ENCODE peak calls at places on chromosome 2, in six cellular contexts. J is transverse colon, K is breast epithelium, N is HepG2, L is Panc1, S is GM12878. C is an unnamed sample.

GRCh38 chr2:127175406-127175805 is 44.7 kb downstream of the CYP27C1 start:
- DNase-seq in K (no peak), L (no peak), S (no peak), N (no peak), J (peak; percentile 37), C (no peak)

GRCh38 chr2:233912799-233913423 is 4.3 kb upstream of the TRPM8 start:
- DNase-seq in K (no peak), S (no peak), J (no peak), L (no peak), N (peak; percentile 41), C (no peak)

GRCh38 chr2:240162032-240162431 is 21.6 kb upstream of the OTOS start:
- DNase-seq in L (no peak), K (no peak), S (no peak), J (no peak), N (no peak), C (no peak)

GRCh38 chr2:238948765-238949641 is 101.1 kb downstream of the TWIST2 start:
- DNase-seq in J (no peak), K (no peak), L (no peak), S (no peak), N (no peak), C (no peak)

GRCh38 chr2:102186676-102187190 is at the start of gene IL1RL2:
- DNase-seq in N (no peak), K (peak; percentile 61), J (peak; percentile 46), S (no peak), L (no peak), C (peak; percentile 57)

GRCh38 chr2:233814063-233814435 is 35.9 kb downstream of the MROH2A start:
- DNase-seq in S (no peak), L (no peak), N (no peak), J (no peak), K (no peak), C (no peak)

GRCh38 chr2:111057721-111058120 is 63.0 kb upstream of the BCL2L11 start:
- DNase-seq in N (no peak), J (no peak), S (no peak), L (no peak), K (no peak), C (no peak)

GRCh38 chr2:205934443-205934842 is 151.5 kb downstream of the INO80D start:
- DNase-seq in J (no peak), K (no peak), S (no peak), N (peak; percentile 34), L (no peak), C (no peak)

GRCh38 chr2:129331638-129332037 is 647.8 kb upstream of the RAB6C start:
- DNase-seq in K (no peak), S (no peak), N (no peak), L (no peak), J (no peak), C (no peak)

DNA sequence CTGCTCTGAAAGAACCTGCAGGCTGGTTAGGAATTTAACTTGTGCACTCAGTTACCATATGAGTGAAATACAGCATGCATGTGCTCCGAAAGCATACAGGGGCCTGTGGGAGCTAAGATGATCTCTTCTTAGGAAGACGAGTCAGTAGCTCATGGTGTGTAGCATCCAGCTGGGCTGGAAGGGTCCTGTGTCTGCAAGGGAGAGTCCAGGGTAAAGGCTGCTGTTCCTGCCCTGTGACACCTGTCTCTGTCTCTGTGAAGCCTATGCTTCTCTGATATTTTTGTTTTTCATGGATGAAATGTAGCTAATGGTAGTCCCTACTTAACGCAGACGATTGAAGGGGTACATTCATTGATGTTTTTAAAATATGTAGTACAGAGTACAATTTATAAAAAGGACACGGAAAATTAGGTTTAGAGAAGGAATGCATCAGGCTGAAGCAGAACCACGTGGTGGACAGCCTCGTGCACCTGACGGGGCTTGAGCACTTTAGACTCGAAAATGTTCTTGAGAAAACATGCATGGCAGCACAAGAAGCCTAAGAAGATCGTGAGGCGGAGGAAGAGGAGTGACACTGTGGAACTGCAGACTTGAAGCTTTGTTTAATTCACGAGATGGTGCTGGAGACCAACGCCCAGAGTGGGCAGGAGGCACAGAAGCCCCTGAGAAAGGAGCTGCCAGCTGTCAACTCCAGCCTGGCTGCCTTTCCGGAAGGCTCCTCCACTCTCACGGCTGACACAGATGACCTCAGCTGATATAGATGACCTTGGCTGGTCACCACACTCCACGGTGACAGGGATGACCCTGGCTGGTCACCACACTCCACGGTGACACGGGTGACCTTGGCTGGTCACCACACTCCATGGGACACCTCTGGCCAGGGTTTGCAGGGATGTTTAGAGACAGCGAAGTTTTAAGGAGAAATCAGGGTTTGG is 110.6 kb downstream of the TMEM18 start:
- DNase-seq in S (no peak), K (no peak), L (no peak), J (no peak), N (no peak), C (no peak)
- TF ChIP-seq POLR2AphosphoS5 in S (no peak), K (no peak), L (no peak), J (no peak), N (no peak), C (no peak)

GRCh38 chr2:159792036-159792435 is 6.0 kb downstream of the CD302 start:
- DNase-seq in N (no peak), J (no peak), L (no peak), S (no peak), K (no peak), C (no peak)
- H3K4me1 ChIP-seq in N (peaks cover 19% of the 10 kb centered on the region), J (peaks cover 6% of the 10 kb centered on the region), L (peaks cover 1% of the 10 kb centered on the region), S (no peaks in the 10 kb centered on the region), K (no peaks in the 10 kb centered on the region), C (peaks cover 60% of the 10 kb centered on the region)

GRCh38 chr2:229261076-229261475 is 10.0 kb downstream of the PID1 start:
- DNase-seq in J (no peak), S (no peak), K (no peak), N (no peak), L (no peak), C (no peak)

GRCh38 chr2:229254206-229254605 is 16.9 kb downstream of the PID1 start:
- DNase-seq in K (no peak), L (no peak), S (no peak), J (no peak), N (no peak), C (no peak)

GRCh38 chr2:229252996-229253395 is 18.1 kb downstream of the PID1 start:
- DNase-seq in S (no peak), J (no peak), K (no peak), L (no peak), N (no peak), C (no peak)

GRCh38 chr2:229261599-229261998 is 9.5 kb downstream of the PID1 start:
- DNase-seq in K (no peak), S (no peak), N (no peak), J (no peak), L (no peak), C (no peak)

DNA sequence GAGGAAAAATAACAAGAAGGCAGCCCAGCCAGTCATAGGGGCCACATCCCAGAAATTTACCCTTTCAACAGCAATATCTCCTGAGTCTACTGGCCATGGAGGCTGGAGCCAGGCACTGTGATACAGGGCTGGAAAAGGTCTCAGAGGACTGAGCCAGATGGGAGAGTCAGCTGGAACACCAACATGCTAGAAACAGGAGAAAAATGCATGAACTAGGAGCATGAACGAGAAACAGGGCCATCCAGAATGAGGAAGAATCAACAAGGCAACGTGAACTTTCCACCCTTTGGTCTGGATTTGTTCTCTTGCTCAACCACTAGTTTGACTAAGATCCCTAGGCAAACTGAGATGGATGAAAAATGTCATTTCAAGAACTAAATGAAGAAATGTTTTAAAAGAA is 13.1 kb downstream of the PID1 start:
- DNase-seq in N (no peak), L (no peak), S (no peak), J (no peak), K (no peak), C (no peak)
- TF ChIP-seq POLR2AphosphoS5 in N (no peak), L (no peak), S (no peak), J (no peak), K (peak; percentile 75), C (peak; percentile 17)

DNA sequence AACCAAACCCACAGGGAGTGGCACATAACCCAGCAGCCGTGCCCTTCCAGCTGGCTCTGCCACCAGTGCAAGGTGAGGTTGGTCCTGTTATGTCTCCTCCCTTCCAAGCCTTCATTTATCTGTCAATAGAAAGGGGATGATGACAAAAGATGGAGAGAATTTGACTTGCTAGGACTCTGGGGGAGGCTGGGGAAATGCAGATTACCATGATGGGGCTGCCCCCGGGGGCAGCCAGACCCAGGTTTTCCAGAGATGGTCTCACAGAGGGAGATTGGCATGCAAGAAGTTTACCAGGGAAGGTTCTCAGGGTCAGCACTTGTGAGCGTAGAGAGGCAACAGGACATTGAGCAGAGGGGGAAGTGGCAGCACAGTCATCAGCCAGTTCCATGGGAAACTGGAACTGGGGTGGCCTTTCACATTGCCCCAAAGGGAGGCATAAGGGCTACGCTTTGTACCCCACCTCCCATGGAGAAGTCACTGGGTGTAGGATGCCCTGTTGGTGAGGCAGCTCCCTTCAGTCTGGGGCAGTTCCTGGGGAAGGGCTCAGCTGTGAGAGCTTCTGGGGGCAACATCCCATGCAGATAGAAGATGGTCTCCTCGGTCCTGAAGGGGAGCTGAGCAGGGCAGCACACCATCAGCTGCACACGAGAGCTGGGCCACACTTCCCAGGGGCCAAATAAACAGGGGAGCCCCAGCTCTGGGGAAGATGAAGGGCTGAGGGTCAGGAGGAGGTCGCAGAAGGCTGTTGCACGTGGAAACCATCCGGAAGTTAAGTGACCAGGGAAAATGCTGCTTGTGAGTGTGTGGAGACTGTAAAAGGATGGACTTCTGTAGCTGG is 117.8 kb upstream of the EPC2 start:
- DNase-seq in N (no peak), K (no peak), L (no peak), J (no peak), S (no peak), C (no peak)
- H3K4me1 ChIP-seq in N (peaks cover 13% of the 10 kb centered on the region), K (no peaks in the 10 kb centered on the region), L (no peaks in the 10 kb centered on the region), J (no peaks in the 10 kb centered on the region), S (peaks cover 7% of the 10 kb centered on the region), C (no peaks in the 10 kb centered on the region)

DNA sequence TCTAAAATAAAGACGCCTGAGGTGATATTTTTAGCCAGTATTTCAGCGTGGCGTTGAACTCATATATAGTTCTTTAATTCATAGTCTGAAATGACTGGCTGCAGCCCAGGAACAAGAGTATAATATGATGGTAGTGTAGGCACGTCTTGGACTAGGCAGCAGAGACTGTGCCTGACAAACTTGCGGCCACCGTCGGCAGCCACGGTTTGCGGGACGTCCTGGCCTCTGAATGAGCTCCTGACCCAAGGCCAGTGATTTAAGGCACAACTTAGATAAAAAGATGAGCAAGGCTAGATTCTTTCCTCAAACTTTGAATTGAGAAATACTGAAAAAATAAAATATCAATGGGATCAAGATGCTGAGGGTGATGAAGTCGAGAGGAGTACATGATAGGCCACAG is 40.0 kb downstream of the MYO1B start:
- DNase-seq in S (no peak), K (no peak), N (no peak), L (no peak), J (no peak), C (no peak)
- TF ChIP-seq POLR2AphosphoS5 in S (no peak), K (no peak), N (no peak), L (no peak), J (no peak), C (no peak)

DNA sequence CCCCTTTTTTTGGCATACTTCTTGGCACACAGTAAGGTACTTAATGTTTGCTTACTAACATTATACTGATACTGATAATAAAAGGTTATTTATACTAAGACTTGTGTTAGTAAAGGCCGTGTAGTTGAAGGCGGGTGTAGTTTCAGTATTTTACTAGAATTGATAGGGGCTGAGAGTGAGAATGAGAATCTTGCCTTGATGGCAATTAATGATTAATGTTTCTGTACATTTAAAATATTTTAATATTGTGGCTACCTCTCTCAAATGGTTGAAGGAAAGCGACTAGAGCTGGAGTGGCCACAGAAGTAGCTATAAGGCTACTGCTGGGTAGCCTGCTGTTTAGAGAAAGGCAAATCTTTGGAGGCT is 29.3 kb downstream of the PELI1 start:
- DNase-seq in L (no peak), S (no peak), K (no peak), N (no peak), J (no peak), C (no peak)
- H3K4me1 ChIP-seq in L (peaks cover 12% of the 10 kb centered on the region), S (peaks cover 49% of the 10 kb centered on the region), K (peaks cover 25% of the 10 kb centered on the region), N (peaks cover 46% of the 10 kb centered on the region), J (peaks cover 41% of the 10 kb centered on the region), C (peaks cover 35% of the 10 kb centered on the region)

GRCh38 chr2:235238537-235238936 is 255.3 kb upstream of the AGAP1 start:
- DNase-seq in N (no peak), K (no peak), J (peak; percentile 21), L (no peak), S (no peak), C (peak; percentile 33)
- TF ChIP-seq POLR2AphosphoS5 in N (no peak), K (no peak), J (peak; percentile 22), L (no peak), S (no peak), C (no peak)